ENCODE peak calls at places on chromosomes 4 and X, in seven cellular contexts. E is endothelial cell; N is OCI-LY7; J is left lung; Y is stimulated activated CD4-positive, alpha-beta T cell treated with anti-CD3 and anti-CD28 coated beads, Interleukin-1b, Interleukin-23, amount 100 ng/mL, for 4 hours; T is MCF 10A; D is Caco-2. G is an unnamed sample.

GRCh38 chrX:136063340-136064079 is 78.3 kb downstream of the SLC9A6 start:
- DNase-seq in E (no peak), N (no peak), J (no peak), Y (no peak), T (no peak), D (no peak), G (peak)

GRCh38 chrX:30888526-30889146 is 418 bp downstream of the TAB3 start:
- DNase-seq in E (no peak), N (no peak), J (peak), Y (no peak), T (peak), D (peak), G (no peak)

GRCh38 chrX:87736576-87736975 is 219.0 kb downstream of the KLHL4 start:
- DNase-seq in E (no peak), N (no peak), J (no peak), Y (no peak), T (no peak), D (no peak), G (no peak)

GRCh38 chrX:70289793-70290770 is at the start of the genes KIF4A and PDZD11:
- DNase-seq in E (peak), N (peak), J (peak), Y (peak), T (peak), D (peak), G (peak)

GRCh38 chrX:19514791-19515614 is at the start of gene MAP3K15:
- DNase-seq in E (peak), N (no peak), J (peak), Y (peak), T (no peak), D (peak), G (peak)

GRCh38 chr4:124936427-124936826 is 223.9 kb upstream of the ANKRD50 start:
- DNase-seq in E (no peak), N (no peak), J (peak), Y (no peak), T (no peak), D (no peak), G (peak)

GRCh38 chr4:30763337-30763736 is 43.2 kb downstream of the PCDH7 start:
- DNase-seq in E (no peak), N (no peak), J (no peak), Y (no peak), T (peak), D (no peak), G (no peak)

GRCh38 chrX:31420711-31421151 is 348.9 kb upstream of the FTHL17 start:
- DNase-seq in E (no peak), N (no peak), J (no peak), Y (no peak), T (peak), D (no peak), G (no peak)

GRCh38 chrX:19579485-19579884 is 64.2 kb upstream of the MAP3K15 start:
- DNase-seq in E (no peak), N (no peak), J (no peak), Y (no peak), T (peak), D (no peak), G (no peak)

GRCh38 chr4:11073621-11074051 is 355.1 kb downstream of the HS3ST1 start:
- DNase-seq in E (no peak), N (no peak), J (no peak), Y (no peak), T (peak), D (no peak), G (peak)

GRCh38 chr4:152935661-152936445 is at the start of gene FHDC1:
- DNase-seq in E (peak), N (no peak), J (peak), Y (no peak), T (peak), D (peak), G (peak)

GRCh38 chr4:116561717-116562116 is 523.7 kb downstream of the TRAM1L1 start:
- DNase-seq in E (no peak), N (no peak), J (no peak), Y (no peak), T (no peak), D (no peak), G (no peak)

GRCh38 chr4:175772170-175772685 is 39.8 kb downstream of the GPM6A start:
- DNase-seq in E (no peak), N (no peak), J (no peak), Y (no peak), T (no peak), D (no peak), G (no peak)

GRCh38 chrX:72260448-72260847 is 16.6 kb downstream of the RPS4X start:
- DNase-seq in E (no peak), N (no peak), J (no peak), Y (no peak), T (no peak), D (no peak), G (no peak)

GRCh38 chr4:152590179-152591031 is 54.5 kb upstream of the FBXW7 start:
- DNase-seq in E (no peak), N (no peak), J (no peak), Y (no peak), T (peak), D (no peak), G (no peak)

GRCh38 chr4:5747746-5748365 is 36.9 kb downstream of the EVC start:
- DNase-seq in E (no peak), N (no peak), J (no peak), Y (no peak), T (no peak), D (no peak), G (no peak)

GRCh38 chrX:47091149-47091775 is 13.0 kb downstream of the RGN start:
- DNase-seq in E (no peak), N (no peak), J (no peak), Y (no peak), T (no peak), D (no peak), G (no peak)

GRCh38 chr4:71189471-71189870 is 149.3 kb upstream of the SLC4A4 start:
- DNase-seq in E (no peak), N (no peak), J (no peak), Y (no peak), T (no peak), D (no peak), G (no peak)

GRCh38 chr4:73021634-73022033 is 47.9 kb downstream of the COX18 start:
- DNase-seq in E (no peak), N (peak), J (no peak), Y (no peak), T (peak), D (peak), G (no peak)

GRCh38 chr4:108359130-108359709 is 190.5 kb upstream of the LEF1 start:
- DNase-seq in E (no peak), N (peak), J (no peak), Y (no peak), T (no peak), D (no peak), G (no peak)

GRCh38 chr4:82599336-82599735 is 37.5 kb upstream of the TMEM150C start:
- DNase-seq in E (no peak), N (peak), J (no peak), Y (no peak), T (peak), D (peak), G (no peak)

GRCh38 chr4:182141623-182142022 is 101.6 kb upstream of the TENM3 start:
- DNase-seq in E (no peak), N (no peak), J (no peak), Y (no peak), T (no peak), D (no peak), G (no peak)

GRCh38 chr4:153750197-153750817 is 9.5 kb downstream of the RNF175 start:
- DNase-seq in E (peak), N (peak), J (peak), Y (no peak), T (peak), D (peak), G (peak)

GRCh38 chrX:74118503-74118902 is 185.5 kb upstream of the ZCCHC13 start:
- DNase-seq in E (no peak), N (no peak), J (no peak), Y (no peak), T (peak), D (peak), G (no peak)

GRCh38 chr4:189049682-189050081 is 891.0 kb upstream of the FRG1 start:
- DNase-seq in E (no peak), N (no peak), J (no peak), Y (no peak), T (no peak), D (no peak), G (no peak)

GRCh38 chr4:105179539-105180401 is 33.1 kb downstream of the TET2 start:
- DNase-seq in E (no peak), N (no peak), J (no peak), Y (no peak), T (no peak), D (no peak), G (no peak)